ENCODE peak calls at places on chromosomes 12 and 14, in nine cellular contexts. B, S, H, G, X, P, Y, L and E are unnamed samples.

GRCh38 chr12:116104167-116104750 is 173.2 kb downstream of the MED13L start:
- DNase-seq in B (no peak), S (no peak), H (no peak), G (no peak), X (no peak), P (no peak), Y (no peak), L (no peak), E (no peak)

GRCh38 chr14:26276757-26277156 is 321.1 kb downstream of the NOVA1 start:
- DNase-seq in B (no peak), S (no peak), H (no peak), G (peak), X (no peak), P (no peak), Y (no peak), L (no peak), E (no peak)

GRCh38 chr14:68312884-68313725 is 479.8 kb downstream of the ZFP36L1 start:
- DNase-seq in B (no peak), S (peak), H (no peak), G (no peak), X (no peak), P (no peak), Y (no peak), L (peak), E (peak)

GRCh38 chr14:73744874-73745529 is 30.8 kb upstream of the PNMA1 start:
- DNase-seq in B (peak), S (no peak), H (no peak), G (no peak), X (no peak), P (no peak), Y (no peak), L (no peak), E (no peak)

GRCh38 chr14:50345891-50346422 is 33.8 kb downstream of the DMAC2L start:
- DNase-seq in B (no peak), S (no peak), H (no peak), G (no peak), X (no peak), P (no peak), Y (no peak), L (no peak), E (no peak)

GRCh38 chr14:104582005-104582404 is 2.4 kb downstream of the C14orf180 start:
- DNase-seq in B (no peak), S (no peak), H (no peak), G (no peak), X (no peak), P (no peak), Y (no peak), L (no peak), E (no peak)

GRCh38 chr12:13248956-13249355 is 52.4 kb downstream of the EMP1 start:
- DNase-seq in B (no peak), S (no peak), H (no peak), G (no peak), X (no peak), P (no peak), Y (no peak), L (no peak), E (no peak)

GRCh38 chr12:78878447-78878846 is 13.9 kb downstream of the SYT1 start:
- DNase-seq in B (no peak), S (no peak), H (no peak), G (no peak), X (peak), P (no peak), Y (no peak), L (no peak), E (no peak)

GRCh38 chr12:29519585-29520182 is 22.2 kb upstream of the OVCH1 start:
- DNase-seq in B (peak), S (no peak), H (no peak), G (peak), X (peak), P (no peak), Y (peak), L (peak), E (peak)

GRCh38 chr12:109736552-109737108 is 23.0 kb downstream of the FAM222A start:
- DNase-seq in B (peak), S (no peak), H (peak), G (peak), X (peak), P (no peak), Y (no peak), L (no peak), E (no peak)

GRCh38 chr12:112837629-112838191 is 46.2 kb downstream of the RPH3A start:
- DNase-seq in B (no peak), S (no peak), H (no peak), G (no peak), X (peak), P (no peak), Y (peak), L (no peak), E (no peak)

GRCh38 chr12:56676851-56677601 is 11.1 kb downstream of the PTGES3 start:
- DNase-seq in B (no peak), S (no peak), H (no peak), G (no peak), X (no peak), P (no peak), Y (no peak), L (no peak), E (no peak)

GRCh38 chr12:6779667-6780459 is 7.5 kb downstream of the LAG3 start:
- DNase-seq in B (no peak), S (no peak), H (no peak), G (no peak), X (no peak), P (no peak), Y (no peak), L (no peak), E (no peak)

GRCh38 chr14:89640141-89640540 is 223.1 kb upstream of the FOXN3 start:
- DNase-seq in B (no peak), S (no peak), H (no peak), G (no peak), X (peak), P (no peak), Y (no peak), L (no peak), E (no peak)

GRCh38 chr12:112236786-112237185 is 111.4 kb downstream of the TRAFD1 start:
- DNase-seq in B (no peak), S (no peak), H (no peak), G (no peak), X (no peak), P (no peak), Y (no peak), L (no peak), E (no peak)

GRCh38 chr12:22562187-22563028 is 18.1 kb upstream of the C2CD5 start:
- DNase-seq in B (no peak), S (no peak), H (no peak), G (no peak), X (no peak), P (no peak), Y (no peak), L (no peak), E (no peak)

GRCh38 chr12:113359133-113359938 is 949 bp downstream of the PLBD2 start:
- DNase-seq in B (no peak), S (no peak), H (no peak), G (no peak), X (peak), P (no peak), Y (no peak), L (no peak), E (no peak)

GRCh38 chr12:3493225-3494049 is 2.4 kb downstream of the PRMT8 start:
- DNase-seq in B (no peak), S (no peak), H (no peak), G (no peak), X (no peak), P (no peak), Y (no peak), L (peak), E (no peak)

GRCh38 chr12:89621511-89621910 is 87.1 kb downstream of the ATP2B1 start:
- DNase-seq in B (no peak), S (no peak), H (no peak), G (no peak), X (no peak), P (no peak), Y (no peak), L (no peak), E (no peak)

GRCh38 chr12:104222981-104223380 is 7.4 kb downstream of the TXNRD1 start:
- DNase-seq in B (no peak), S (no peak), H (no peak), G (no peak), X (no peak), P (no peak), Y (no peak), L (no peak), E (no peak)

GRCh38 chr12:67594888-67595287 is 53.7 kb upstream of the DYRK2 start:
- DNase-seq in B (no peak), S (no peak), H (no peak), G (no peak), X (no peak), P (peak), Y (no peak), L (no peak), E (no peak)

GRCh38 chr12:53483979-53484377 is 15.3 kb downstream of the MAP3K12 start:
- DNase-seq in B (no peak), S (no peak), H (no peak), G (no peak), X (no peak), P (no peak), Y (no peak), L (no peak), E (no peak)
- TF ChIP-seq CTCF in B (no peak), S (no peak), H (no peak), G (no peak), X (no peak), P (no peak), Y (no peak), L (no peak), E (no peak)

GRCh38 chr14:97978336-97978735 is 1181.2 kb downstream of the VRK1 start:
- DNase-seq in B (peak), S (no peak), H (peak), G (peak), X (peak), P (no peak), Y (no peak), L (no peak), E (no peak)
- TF ChIP-seq CTCF in B (no peak), S (no peak), H (no peak), G (peak), X (peak), P (peak), Y (no peak), L (no peak), E (no peak)

GRCh38 chr12:25119020-25119419 is 75.9 kb downstream of the DNAI7 start:
- DNase-seq in B (no peak), S (no peak), H (no peak), G (no peak), X (no peak), P (no peak), Y (no peak), L (peak), E (peak)
- TF ChIP-seq CTCF in B (no peak), S (peak), H (no peak), G (peak), X (no peak), P (no peak), Y (no peak), L (peak), E (peak)

GRCh38 chr12:88579941-88580871 is at the start of gene KITLG:
- DNase-seq in B (peak), S (no peak), H (peak), G (peak), X (peak), P (peak), Y (no peak), L (peak), E (peak)
- TF ChIP-seq CTCF in B (no peak), S (no peak), H (peak), G (no peak), X (no peak), P (peak), Y (peak), L (no peak), E (no peak)

DNA sequence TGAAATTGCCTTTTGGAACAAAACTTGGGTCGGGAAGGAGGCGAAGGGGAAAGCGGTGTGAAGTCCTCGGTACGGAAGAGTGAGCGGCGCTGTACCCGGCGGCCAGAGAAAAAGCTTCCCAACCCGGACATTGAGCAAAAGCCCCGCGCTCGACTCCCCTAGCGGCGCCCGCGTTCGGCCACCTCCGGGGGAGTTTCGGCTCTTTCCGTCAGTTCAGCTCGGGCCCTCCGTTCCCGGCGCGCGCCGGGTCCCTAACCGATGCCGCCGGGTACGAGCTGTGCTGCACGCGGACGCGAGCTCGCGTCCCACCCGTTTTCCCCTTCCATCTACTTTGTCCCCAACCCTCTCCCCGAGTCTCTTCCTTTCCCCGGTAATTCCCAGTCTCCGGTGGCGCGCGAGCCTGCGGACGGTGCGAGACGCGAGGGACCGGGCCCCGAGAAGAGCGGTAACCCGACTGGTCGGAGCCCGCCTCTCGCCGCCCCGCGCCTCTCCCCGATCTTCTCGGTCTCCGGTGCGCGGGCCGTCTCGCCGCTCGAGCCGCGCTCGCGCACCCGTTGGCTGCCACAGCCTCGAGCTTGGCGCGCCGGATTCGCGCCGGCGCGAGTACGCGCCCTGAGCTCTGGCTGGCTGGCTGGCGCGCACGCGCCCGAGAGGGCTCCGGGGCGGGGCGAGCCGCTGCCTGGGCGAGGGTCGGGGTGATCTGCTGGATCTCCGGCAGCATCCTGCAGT is 446 bp upstream of the SPATS2 start:
- DNase-seq in B (peak), S (peak), H (peak), G (peak), X (peak), P (peak), Y (peak), L (peak), E (peak)
- TF ChIP-seq CTCF in B (peak), S (no peak), H (peak), G (peak), X (no peak), P (peak), Y (peak), L (no peak), E (peak)

DNA sequence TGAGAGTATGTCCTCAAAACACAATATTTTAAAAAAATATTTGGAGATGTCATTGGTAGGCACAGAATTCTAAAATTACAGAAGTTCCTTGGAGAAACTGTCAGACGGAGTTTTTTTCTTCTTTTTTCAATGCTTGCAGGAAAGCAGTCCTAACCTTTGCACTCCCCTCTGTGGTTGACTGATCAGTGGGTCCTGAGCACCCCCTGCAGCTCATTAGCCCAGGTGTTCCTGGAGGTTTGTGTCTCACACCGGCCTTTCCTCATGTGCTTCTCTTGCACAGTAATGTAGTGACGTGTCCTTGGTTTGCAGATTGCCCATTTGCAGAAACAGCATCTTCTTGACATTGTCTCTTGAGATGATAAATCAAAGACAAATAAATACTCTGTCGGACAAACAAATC is 513.0 kb downstream of the TMEM121 start:
- DNase-seq in B (peak), S (no peak), H (no peak), G (no peak), X (no peak), P (peak), Y (no peak), L (peak), E (peak)
- TF ChIP-seq CTCF in B (no peak), S (peak), H (no peak), G (no peak), X (no peak), P (no peak), Y (no peak), L (peak), E (peak)